ENCODE peak calls at places on chromosomes 11 and 22, in eight cellular contexts. A is IMR-90, M is stomach, R is kidney, N is AG04450, K is heart left ventricle, W is cardiac muscle cell, H is ovary. Q is an unnamed sample. For H3K9me3, the result is how much of the 10 kb centered on the place peaks cover.

GRCh38 chr11:5289696-5290095 is 12.1 kb downstream of the OR51B4 start:
- DNase-seq in A (peak), M (no peak), R (no peak), N (no peak), K (no peak), W (no peak), H (no peak), Q (no peak)

GRCh38 chr22:37051629-37052385 is at the start of gene KCTD17:
- DNase-seq in A (peak), M (peak), R (peak), N (no peak), K (peak), W (peak), H (peak), Q (peak)

GRCh38 chr11:43786016-43786415 is 94.6 kb upstream of the ALKBH3 start:
- DNase-seq in A (no peak), M (no peak), R (no peak), N (no peak), K (no peak), W (no peak), H (no peak), Q (no peak)

GRCh38 chr11:8832571-8833260 is 78.3 kb upstream of the AKIP1 start:
- DNase-seq in A (peak), M (peak), R (peak), N (peak), K (no peak), W (peak), H (no peak), Q (no peak)

GRCh38 chr11:61959678-61960077 is 7.8 kb downstream of the FTH1 start:
- DNase-seq in A (no peak), M (no peak), R (peak), N (no peak), K (no peak), W (no peak), H (no peak), Q (no peak)

GRCh38 chr11:92376146-92376599 is 151.6 kb downstream of the FAT3 start:
- DNase-seq in A (peak), M (no peak), R (no peak), N (peak), K (no peak), W (peak), H (no peak), Q (no peak)

GRCh38 chr22:24424001-24424900 is 3.1 kb upstream of the ADORA2A start:
- DNase-seq in A (no peak), M (no peak), R (peak), N (no peak), K (peak), W (no peak), H (no peak), Q (peak)

GRCh38 chr11:18397921-18398320 is 3.6 kb downstream of the LDHA start:
- DNase-seq in A (no peak), M (no peak), R (no peak), N (no peak), K (no peak), W (no peak), H (no peak), Q (no peak)

GRCh38 chr22:50569896-50570535 is 7.3 kb upstream of the SYCE3 start:
- DNase-seq in A (no peak), M (no peak), R (no peak), N (no peak), K (no peak), W (no peak), H (no peak), Q (no peak)

GRCh38 chr11:73746701-73747100 is 14.2 kb downstream of the RAB6A start:
- DNase-seq in A (no peak), M (no peak), R (no peak), N (no peak), K (no peak), W (no peak), H (no peak), Q (no peak)

GRCh38 chr11:67271548-67272284 is 5.4 kb downstream of the GRK2 start:
- DNase-seq in A (no peak), M (no peak), R (peak), N (no peak), K (peak), W (no peak), H (peak), Q (peak)

GRCh38 chr22:34808618-34809017 is 257.3 kb upstream of the ISX start:
- DNase-seq in A (no peak), M (no peak), R (no peak), N (no peak), K (no peak), W (no peak), H (no peak), Q (no peak)

GRCh38 chr11:94417386-94417987 is 16.3 kb upstream of the GPR83 start:
- DNase-seq in A (peak), M (no peak), R (no peak), N (peak), K (no peak), W (peak), H (no peak), Q (peak)

GRCh38 chr11:60860943-60861342 is 5.2 kb upstream of the PTGDR2 start:
- DNase-seq in A (no peak), M (no peak), R (no peak), N (no peak), K (no peak), W (peak), H (no peak), Q (no peak)

GRCh38 chr11:57249384-57250319 is 12.6 kb upstream of the APLNR start:
- DNase-seq in A (peak), M (peak), R (peak), N (peak), K (peak), W (peak), H (peak), Q (peak)

GRCh38 chr22:48459859-48460823 is 1367.5 kb downstream of the BRD1 start:
- DNase-seq in A (no peak), M (no peak), R (peak), N (no peak), K (no peak), W (no peak), H (no peak), Q (no peak)

GRCh38 chr22:18031670-18032454 is 7.5 kb upstream of the MICAL3 start:
- DNase-seq in A (peak), M (no peak), R (peak), N (peak), K (peak), W (peak), H (no peak), Q (no peak)

GRCh38 chr11:57562596-57562995 is 4.9 kb downstream of the UBE2L6 start:
- DNase-seq in A (no peak), M (no peak), R (no peak), N (no peak), K (no peak), W (no peak), H (no peak), Q (no peak)

GRCh38 chr11:118015385-118015841 is 29.2 kb downstream of the IL10RA start:
- DNase-seq in A (no peak), M (no peak), R (no peak), N (no peak), K (no peak), W (no peak), H (no peak), Q (no peak)

GRCh38 chr11:46889689-46890475 is 28.5 kb downstream of the LRP4 start:
- DNase-seq in A (peak), M (peak), R (no peak), N (peak), K (peak), W (peak), H (peak), Q (no peak)

GRCh38 chr22:49702068-49702397 is 125.6 kb downstream of the BRD1 start:
- DNase-seq in A (no peak), M (no peak), R (no peak), N (no peak), K (no peak), W (no peak), H (no peak), Q (no peak)

GRCh38 chr22:24465566-24465965 is 29.6 kb upstream of the UPB1 start:
- DNase-seq in A (peak), M (no peak), R (no peak), N (peak), K (no peak), W (peak), H (no peak), Q (no peak)

GRCh38 chr11:34323601-34324000 is 34.2 kb downstream of the ABTB2 start:
- DNase-seq in A (no peak), M (no peak), R (no peak), N (no peak), K (no peak), W (no peak), H (no peak), Q (no peak)

GRCh38 chr11:85889676-85890579 is 34.7 kb downstream of the CCDC83 start:
- DNase-seq in A (peak), M (no peak), R (no peak), N (no peak), K (no peak), W (peak), H (no peak), Q (no peak)

GRCh38 chr11:117972589-117973445 is 13.4 kb upstream of the IL10RA start:
- DNase-seq in A (no peak), M (no peak), R (no peak), N (no peak), K (no peak), W (peak), H (no peak), Q (no peak)

GRCh38 chr22:27241430-27242110 is 560.0 kb downstream of the MN1 start:
- DNase-seq in A (no peak), M (peak), R (peak), N (no peak), K (peak), W (peak), H (peak), Q (no peak)

GRCh38 chr11:7965386-7965785 is at the start of gene NLRP10:
- DNase-seq in A (peak), M (no peak), R (no peak), N (peak), K (no peak), W (no peak), H (no peak), Q (no peak)

GRCh38 chr11:11620251-11620965 is 1.4 kb downstream of the GALNT18 start:
- DNase-seq in A (peak), M (peak), R (peak), N (no peak), K (peak), W (no peak), H (peak), Q (peak)

GRCh38 chr11:66006134-66006890 is 4.0 kb downstream of the BANF1 start:
- DNase-seq in A (no peak), M (no peak), R (peak), N (no peak), K (no peak), W (no peak), H (no peak), Q (no peak)

GRCh38 chr22:39170825-39171622 is 18.5 kb upstream of the CBX7 start:
- DNase-seq in A (peak), M (peak), R (no peak), N (peak), K (peak), W (peak), H (peak), Q (peak)
- H3K4me3 ChIP-seq in A (no peak), M (no peak), R (no peak), N (no peak), K (peak), W (no peak), H (no peak), Q (no peak)

GRCh38 chr22:38191115-38191514 is 9.5 kb upstream of the PLA2G6 start:
- DNase-seq in A (no peak), M (no peak), R (no peak), N (no peak), K (no peak), W (no peak), H (no peak), Q (no peak)
- H3K9me3 ChIP-seq in A (under half), M (under half), R (under half), N (under half), K (under half), W (under half), H (under half), Q (under half)

DNA sequence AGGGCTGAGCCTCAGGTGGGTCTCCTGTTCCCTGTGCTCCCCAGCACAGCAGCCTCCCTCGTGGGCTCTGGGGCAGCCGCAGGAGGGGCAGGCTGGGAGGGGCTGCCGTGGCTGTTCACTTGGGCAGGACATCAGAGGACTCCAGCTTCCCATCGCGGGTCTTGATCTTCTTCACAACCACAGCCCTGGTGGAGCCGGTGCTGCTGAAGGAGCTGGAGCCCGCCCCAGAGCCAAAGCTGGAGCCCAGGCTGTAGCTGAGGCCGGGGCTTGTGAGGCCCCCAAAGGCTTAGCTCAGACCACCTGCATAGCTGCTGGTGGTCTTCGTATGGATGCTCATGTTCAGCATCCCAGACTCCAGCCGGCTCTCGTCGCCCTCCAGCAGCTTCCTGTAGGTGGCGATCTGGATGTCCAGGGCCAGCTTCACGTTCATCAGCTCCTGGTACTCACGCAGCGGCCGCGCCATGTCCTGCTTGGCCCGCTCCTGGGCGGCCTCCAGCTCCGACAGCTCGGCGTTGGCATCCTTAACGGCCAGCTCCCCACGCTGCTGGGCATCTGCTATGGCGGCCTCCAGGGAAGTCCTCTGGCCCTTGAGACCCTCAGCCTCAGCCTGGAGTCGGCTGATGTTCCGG is 126.1 kb downstream of the NECTIN1 start:
- DNase-seq in A (no peak), M (no peak), R (no peak), N (no peak), K (no peak), W (no peak), H (no peak), Q (no peak)
- TF ChIP-seq CTCF in A (no peak), M (no peak), R (no peak), N (no peak), K (no peak), W (peak), H (no peak), Q (no peak)

GRCh38 chr11:15816270-15816871 is 540.0 kb downstream of the SOX6 start:
- DNase-seq in A (peak), M (no peak), R (no peak), N (peak), K (peak), W (peak), H (no peak), Q (peak)
- H3K4me3 ChIP-seq in A (no peak), M (no peak), R (no peak), N (no peak), K (no peak), W (no peak), H (no peak), Q (no peak)

GRCh38 chr11:134443246-134443645 is 31.2 kb upstream of the B3GAT1 start:
- DNase-seq in A (no peak), M (no peak), R (no peak), N (no peak), K (no peak), W (no peak), H (no peak), Q (no peak)
- H3K9me3 ChIP-seq in A (half or more), M (under half), R (under half), N (half or more), K (under half), W (under half), H (under half), Q (under half)

GRCh38 chr22:20550057-20550817 is 42.8 kb downstream of the MED15 start:
- DNase-seq in A (no peak), M (no peak), R (no peak), N (no peak), K (no peak), W (no peak), H (no peak), Q (peak)
- TF ChIP-seq CTCF in A (no peak), M (no peak), R (no peak), N (no peak), K (no peak), W (no peak), H (no peak), Q (no peak)

DNA sequence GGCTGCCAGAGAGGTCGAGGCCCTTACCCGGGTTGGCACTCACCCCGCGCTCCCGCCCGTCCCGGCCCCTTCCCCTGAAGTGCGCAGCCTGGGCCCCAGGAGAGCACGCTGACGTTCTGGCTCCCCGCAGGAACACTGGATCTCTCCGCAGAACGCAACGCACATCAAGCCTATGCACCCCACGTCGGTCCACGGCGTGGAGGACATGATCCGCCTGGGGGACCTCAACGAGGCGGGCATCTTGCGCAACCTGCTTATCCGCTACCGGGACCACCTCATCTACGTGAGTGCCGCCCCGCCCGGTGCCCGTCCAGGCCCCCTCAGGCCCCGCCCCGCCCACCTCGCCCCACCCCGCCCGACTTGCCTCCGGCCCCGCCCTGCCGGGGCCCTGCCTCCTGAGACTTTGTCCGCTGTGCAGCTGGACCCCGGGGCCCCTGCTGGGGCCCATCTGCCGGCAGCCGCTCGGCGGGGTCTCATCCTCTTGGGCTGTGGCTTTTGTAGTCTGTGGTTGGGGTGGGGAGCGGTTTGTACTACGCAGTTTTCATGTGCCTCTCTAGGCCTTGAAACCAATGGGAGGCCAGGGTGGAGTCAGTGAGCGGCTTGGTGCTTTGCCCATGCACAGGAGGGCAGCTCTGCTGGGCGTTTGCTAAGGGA is 19.7 kb downstream of the MYO7A start:
- DNase-seq in A (no peak), M (peak), R (peak), N (no peak), K (no peak), W (peak), H (no peak), Q (peak)
- H3K4me3 ChIP-seq in A (no peak), M (peak), R (peak), N (no peak), K (peak), W (peak), H (peak), Q (no peak)

DNA sequence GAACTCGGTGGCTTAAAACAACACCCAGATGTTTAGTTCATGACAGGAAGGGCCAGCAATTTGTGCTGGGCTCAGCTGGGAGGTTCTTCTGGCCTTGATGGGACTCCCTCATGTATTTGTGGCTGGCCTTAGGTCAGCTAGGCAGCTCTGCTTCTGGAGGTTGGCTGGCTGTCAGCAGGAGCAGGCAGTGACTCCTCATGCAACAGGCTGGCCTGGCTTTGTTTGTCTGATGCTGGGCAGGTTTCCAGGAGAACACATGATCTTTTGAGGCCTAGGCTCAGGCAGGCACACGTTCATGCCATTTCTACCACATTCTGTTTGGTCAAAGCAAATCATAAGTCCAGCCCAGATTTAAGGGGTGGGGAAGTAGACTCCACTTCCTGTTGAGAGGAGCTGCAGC is 571.2 kb downstream of the TBC1D22A start:
- DNase-seq in A (peak), M (no peak), R (no peak), N (peak), K (no peak), W (peak), H (no peak), Q (peak)
- H3K9me3 ChIP-seq in A (under half), M (under half), R (under half), N (under half), K (under half), W (under half), H (under half), Q (under half)